ENCODE peak calls at places on chromosomes 1 and 21, in seven cellular contexts. Z is left lung; C is ovary; D is brain microvascular endothelial cell; L is tibial nerve; S is CD8-positive, alpha-beta T cell; K is choroid plexus epithelial cell. P is an unnamed sample.

GRCh38 chr1:201023517-201023902 is at the start of gene KIF21B:
- DNase-seq in C (peak), L (peak), S (peak), D (peak), K (peak), Z (peak), P (no peak)

GRCh38 chr1:169142129-169142528 is 35.6 kb downstream of the ATP1B1 start:
- DNase-seq in L (no peak), D (no peak), K (no peak), C (no peak), S (no peak), Z (no peak), P (no peak)

GRCh38 chr1:174217787-174218574 is 58.7 kb downstream of the RABGAP1L start:
- DNase-seq in K (peak), D (no peak), C (no peak), L (no peak), S (no peak), Z (no peak), P (peak)

GRCh38 chr21:28773036-28773435 is 219.6 kb downstream of the LTN1 start:
- DNase-seq in Z (no peak), K (no peak), C (no peak), L (no peak), D (no peak), S (no peak), P (no peak)

GRCh38 chr1:28232558-28233263 is at the start of gene DNAJC8:
- DNase-seq in L (peak), S (peak), Z (peak), K (peak), C (peak), D (peak), P (peak)

GRCh38 chr1:7120863-7121621 is 335.8 kb downstream of the CAMTA1 start:
- DNase-seq in L (no peak), Z (no peak), S (no peak), C (no peak), D (no peak), K (no peak), P (no peak)

GRCh38 chr21:40689241-40689640 is 157.7 kb downstream of the DSCAM start:
- DNase-seq in D (no peak), L (no peak), K (no peak), Z (no peak), S (no peak), C (no peak), P (no peak)

GRCh38 chr1:208381481-208381880 is 137.3 kb upstream of the PLXNA2 start:
- DNase-seq in D (no peak), C (no peak), Z (no peak), K (peak), S (no peak), L (no peak), P (no peak)

GRCh38 chr1:225834417-225835329 is 24.7 kb downstream of the EPHX1 start:
- DNase-seq in K (peak), D (no peak), L (peak), Z (no peak), C (peak), S (no peak), P (no peak)

GRCh38 chr1:221881805-221882581 is 140.1 kb upstream of the DUSP10 start:
- DNase-seq in K (no peak), S (no peak), L (no peak), C (no peak), D (no peak), Z (no peak), P (no peak)

GRCh38 chr1:181930187-181930586 is 131.3 kb downstream of the ZNF648 start:
- DNase-seq in K (no peak), Z (no peak), L (no peak), D (no peak), S (no peak), C (no peak), P (no peak)

DNA sequence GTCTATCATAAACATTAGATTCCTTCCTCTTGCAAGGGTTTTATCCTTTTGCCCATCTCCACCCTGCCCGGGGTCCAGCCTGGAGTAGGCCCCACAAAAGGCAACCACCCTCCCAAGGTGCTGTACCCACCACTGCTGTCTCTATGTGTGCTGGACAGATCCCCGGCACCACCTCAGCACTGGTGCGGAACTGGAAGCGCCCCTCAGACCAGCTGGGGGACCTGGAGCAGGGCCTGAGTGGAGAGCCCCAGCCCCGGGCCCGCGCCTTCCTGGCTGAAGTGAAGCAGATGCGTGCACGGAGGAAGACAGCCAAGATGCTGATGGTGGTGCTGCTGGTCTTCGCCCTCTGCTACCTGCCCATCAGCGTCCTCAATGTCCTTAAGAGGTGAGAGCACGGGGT is 5.9 kb downstream of the HCRTR1 start:
- DNase-seq in D (no peak), K (no peak), Z (no peak), S (no peak), C (no peak), L (no peak), P (no peak)
- TF ChIP-seq CTCF in D (no peak), K (no peak), Z (no peak), S (no peak), C (no peak), L (no peak), P (no peak)

GRCh38 chr1:193058529-193059281 is 455 bp downstream of the UCHL5 start:
- DNase-seq in C (no peak), K (peak), D (peak), S (peak), L (no peak), Z (peak), P (no peak)

GRCh38 chr1:193059282-193060225 is at the start of the genes RO60 and UCHL5:
- DNase-seq in D (peak), K (peak), S (peak), L (peak), C (peak), Z (peak), P (peak)

GRCh38 chr1:193062698-193063463 is 3.5 kb downstream of the RO60 start:
- DNase-seq in C (no peak), K (peak), S (no peak), D (no peak), L (no peak), Z (no peak), P (no peak)

GRCh38 chr1:193065954-193066353 is 6.5 kb downstream of the RO60 start:
- DNase-seq in K (no peak), Z (no peak), L (no peak), C (no peak), D (no peak), S (no peak), P (no peak)

GRCh38 chr1:193060938-193061337 is 1.5 kb downstream of the RO60 start:
- DNase-seq in C (no peak), K (no peak), Z (no peak), S (no peak), L (no peak), D (no peak), P (no peak)
- H3K4me3 ChIP-seq in C (peak), K (peak), Z (peak), S (peak), L (peak), D (peak), P (peak)

DNA sequence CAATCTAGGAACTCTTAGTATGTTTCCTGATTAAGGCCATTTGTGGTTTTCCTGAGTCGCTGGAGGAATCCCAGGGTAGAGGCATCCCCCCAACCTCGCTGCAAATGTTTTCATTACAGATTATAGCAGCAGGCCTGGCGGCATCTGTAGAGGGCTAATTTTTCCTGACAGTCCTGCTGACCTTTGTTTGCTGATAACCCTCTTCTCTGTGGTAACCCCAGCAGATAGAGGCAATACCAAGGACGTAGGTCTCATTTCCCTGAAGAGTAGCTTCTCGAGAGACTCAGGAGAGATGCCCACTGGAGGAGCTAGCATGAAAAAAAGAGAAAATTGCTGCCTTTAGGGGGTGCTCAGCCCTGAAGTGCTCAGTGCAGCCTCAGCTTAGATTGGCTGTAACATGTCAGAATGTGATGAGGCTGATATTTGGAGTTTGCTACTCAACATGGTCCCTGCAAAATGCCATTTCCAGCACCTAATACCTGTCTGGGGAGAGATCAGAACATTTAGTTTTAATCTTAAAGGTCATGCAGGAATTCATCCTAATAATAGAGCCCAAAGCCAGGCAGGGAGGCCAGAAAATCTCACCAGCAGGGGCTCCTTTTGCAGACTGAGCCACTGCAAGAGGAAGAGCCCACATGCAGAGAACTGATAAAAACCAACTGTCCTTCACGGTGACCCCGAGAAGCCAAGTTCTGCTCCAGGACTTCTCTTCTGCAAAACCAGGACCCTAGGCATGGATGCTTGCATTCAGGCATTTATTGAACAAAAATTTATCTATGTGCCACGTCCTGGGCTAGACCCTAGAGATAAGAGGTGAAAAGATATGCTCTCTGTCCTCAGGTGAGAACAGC is 184.5 kb downstream of the KAZN start:
- DNase-seq in S (no peak), K (peak), Z (no peak), C (no peak), L (no peak), D (no peak), P (no peak)
- TF ChIP-seq CTCF in S (no peak), K (peak), Z (no peak), C (no peak), L (no peak), D (peak), P (peak)

GRCh38 chr21:42653492-42654061 is at the start of gene PDE9A:
- DNase-seq in S (peak), C (peak), L (no peak), D (no peak), K (no peak), Z (no peak), P (no peak)
- H3K4me3 ChIP-seq in S (peak), C (peak), L (peak), D (no peak), K (no peak), Z (peak), P (peak)

DNA sequence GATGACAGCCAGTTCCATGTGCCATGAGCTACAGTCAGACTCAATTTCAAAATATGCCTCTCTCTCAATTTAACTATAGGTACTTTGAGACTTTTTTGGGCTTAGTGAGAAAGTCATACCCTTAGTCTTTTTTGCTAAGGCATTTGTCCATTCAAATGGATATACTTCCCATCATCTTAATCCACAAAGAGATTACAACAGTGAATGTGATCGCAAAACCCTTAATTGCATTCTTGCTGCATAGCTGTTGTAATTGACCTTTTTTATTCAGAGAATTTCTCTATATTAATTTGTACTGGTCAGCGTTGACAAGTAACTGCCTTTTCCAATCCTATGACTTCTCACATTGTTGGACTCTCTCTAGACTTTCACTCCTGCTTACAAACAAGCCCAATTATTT is 38.6 kb upstream of the RGS18 start:
- DNase-seq in D (no peak), K (no peak), L (no peak), Z (no peak), S (no peak), C (no peak), P (peak)
- TF ChIP-seq CTCF in D (no peak), K (no peak), L (no peak), Z (no peak), S (no peak), C (no peak), P (no peak)

GRCh38 chr21:32917392-32918135 is 108.2 kb upstream of the OLIG2 start:
- DNase-seq in D (no peak), Z (no peak), S (no peak), K (peak), L (no peak), C (no peak), P (no peak)
- H3K4me3 ChIP-seq in D (no peak), Z (no peak), S (no peak), K (no peak), L (no peak), C (no peak), P (no peak)

DNA sequence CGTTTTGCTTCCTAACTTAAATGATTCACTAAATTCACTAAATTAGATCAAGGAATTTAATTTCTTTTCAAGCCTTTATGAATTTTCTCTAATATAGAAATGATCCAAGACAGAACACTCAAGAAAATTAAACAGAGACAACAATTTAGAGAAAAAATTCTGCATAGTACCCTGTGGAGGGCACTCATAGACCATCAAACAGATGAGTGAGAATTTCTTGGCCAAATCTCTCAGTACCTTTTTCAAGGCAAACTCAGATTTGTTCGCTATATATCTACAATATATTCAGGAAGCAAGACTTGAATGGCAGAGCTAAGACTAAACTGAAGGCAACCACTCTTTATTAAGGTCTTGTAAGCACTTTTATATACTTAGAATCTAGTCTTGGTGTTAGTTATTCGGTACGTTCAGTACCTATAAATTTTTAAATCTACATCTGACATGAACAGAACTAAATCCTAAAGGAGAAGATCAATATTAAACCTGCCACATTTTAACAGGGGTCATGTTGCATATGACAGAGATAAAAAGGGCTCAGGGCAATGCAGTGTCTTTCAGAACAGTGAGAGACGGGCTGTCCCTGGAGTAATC is 118.7 kb upstream of the TMPRSS15 start:
- DNase-seq in Z (no peak), K (peak), C (no peak), D (peak), S (no peak), L (no peak), P (no peak)
- TF ChIP-seq CTCF in Z (no peak), K (peak), C (no peak), D (peak), S (no peak), L (no peak), P (peak)

GRCh38 chr21:34198232-34199120 is 125.1 kb downstream of the MRPS6 start:
- DNase-seq in D (no peak), Z (no peak), S (no peak), K (no peak), C (no peak), L (no peak), P (no peak)
- H3K4me3 ChIP-seq in D (no peak), Z (no peak), S (peak), K (no peak), C (no peak), L (no peak), P (no peak)

GRCh38 chr1:16716691-16717173 is 23.6 kb upstream of the RNU1-4 start:
- DNase-seq in C (peak), K (no peak), S (no peak), L (no peak), Z (no peak), D (no peak), P (no peak)
- TF ChIP-seq CTCF in C (no peak), K (no peak), S (no peak), L (no peak), Z (no peak), D (no peak), P (no peak)